ENCODE peak calls at places on chromosomes 13 and 19, in four cellular contexts. One of them, this sample, is unnamed.

GRCh38 chr13:20258963-20259288 is 26.8 kb upstream of the GJB6 start:
- DNase-seq in pancreas: no peak
- DNase-seq in AG09309: no peak
- DNase-seq in NB4: no peak
- DNase-seq in this sample: no peak

GRCh38 chr13:39855236-39855635 is 199.8 kb downstream of the COG6 start:
- DNase-seq in pancreas: no peak
- DNase-seq in AG09309: no peak
- DNase-seq in NB4: no peak
- DNase-seq in this sample: no peak

GRCh38 chr19:50330365-50331078 is 1.3 kb upstream of the KCNC3 start:
- DNase-seq in pancreas: peak
- DNase-seq in AG09309: no peak
- DNase-seq in NB4: peak
- DNase-seq in this sample: peak

GRCh38 chr19:6270076-6270745 is 9.6 kb downstream of the MLLT1 start:
- DNase-seq in pancreas: no peak
- DNase-seq in AG09309: no peak
- DNase-seq in NB4: no peak
- DNase-seq in this sample: no peak

GRCh38 chr19:39448271-39448670 is 2.9 kb downstream of the SUPT5H start:
- DNase-seq in pancreas: no peak
- DNase-seq in AG09309: no peak
- DNase-seq in NB4: peak
- DNase-seq in this sample: no peak

GRCh38 chr13:110327036-110327790 is 20.1 kb downstream of the COL4A2 start:
- DNase-seq in pancreas: no peak
- DNase-seq in AG09309: no peak
- DNase-seq in NB4: no peak
- DNase-seq in this sample: no peak

GRCh38 chr19:56987184-56987583 is 132.6 kb upstream of the USP29 start:
- DNase-seq in pancreas: no peak
- DNase-seq in AG09309: no peak
- DNase-seq in NB4: peak
- DNase-seq in this sample: no peak

GRCh38 chr19:50384685-50385535 is 763 bp downstream of the POLD1 start:
- DNase-seq in pancreas: no peak
- DNase-seq in AG09309: no peak
- DNase-seq in NB4: peak
- DNase-seq in this sample: no peak

GRCh38 chr13:99981115-99982020 is at the start of gene ZIC2:
- DNase-seq in pancreas: no peak
- DNase-seq in AG09309: no peak
- DNase-seq in NB4: peak
- DNase-seq in this sample: peak

GRCh38 chr19:18846862-18847515 is 15.2 kb downstream of the UPF1 start:
- DNase-seq in pancreas: peak
- DNase-seq in AG09309: peak
- DNase-seq in NB4: peak
- DNase-seq in this sample: no peak

GRCh38 chr13:51844862-51845573 is at the start of gene TMEM272:
- DNase-seq in pancreas: peak
- DNase-seq in AG09309: no peak
- DNase-seq in NB4: peak
- DNase-seq in this sample: no peak

DNA sequence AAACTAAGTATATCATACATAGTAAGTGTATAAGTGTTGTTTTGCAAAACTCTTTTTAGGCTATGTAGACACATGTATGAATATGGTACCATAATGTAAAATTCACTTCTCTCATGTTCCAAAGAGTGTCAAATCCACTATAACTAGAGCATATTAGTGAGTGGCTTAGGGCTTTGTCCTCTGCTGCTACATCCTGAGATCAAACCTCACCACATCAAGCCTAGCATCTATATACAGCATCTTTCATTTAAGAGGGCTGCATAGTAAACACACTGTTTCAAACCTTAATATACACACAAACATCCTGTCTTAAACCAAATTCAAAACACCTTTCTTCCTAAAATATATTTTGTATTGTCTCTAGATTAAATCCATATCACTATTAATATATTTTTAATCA is 38.6 kb downstream of the ELF1 start:
- DNase-seq in pancreas: no peak
- DNase-seq in AG09309: no peak
- DNase-seq in NB4: no peak
- DNase-seq in this sample: peak
- H3K4me3 ChIP-seq in pancreas: peak
- H3K4me3 ChIP-seq in AG09309: no peak
- H3K4me3 ChIP-seq in NB4: peak
- H3K4me3 ChIP-seq in this sample: no peak

GRCh38 chr19:16676101-16676798 is 15.3 kb downstream of the TMEM38A start:
- DNase-seq in pancreas: no peak
- DNase-seq in AG09309: no peak
- DNase-seq in NB4: no peak
- DNase-seq in this sample: no peak
- H3K4me3 ChIP-seq in pancreas: no peak
- H3K4me3 ChIP-seq in AG09309: no peak
- H3K4me3 ChIP-seq in NB4: no peak
- H3K4me3 ChIP-seq in this sample: no peak

DNA sequence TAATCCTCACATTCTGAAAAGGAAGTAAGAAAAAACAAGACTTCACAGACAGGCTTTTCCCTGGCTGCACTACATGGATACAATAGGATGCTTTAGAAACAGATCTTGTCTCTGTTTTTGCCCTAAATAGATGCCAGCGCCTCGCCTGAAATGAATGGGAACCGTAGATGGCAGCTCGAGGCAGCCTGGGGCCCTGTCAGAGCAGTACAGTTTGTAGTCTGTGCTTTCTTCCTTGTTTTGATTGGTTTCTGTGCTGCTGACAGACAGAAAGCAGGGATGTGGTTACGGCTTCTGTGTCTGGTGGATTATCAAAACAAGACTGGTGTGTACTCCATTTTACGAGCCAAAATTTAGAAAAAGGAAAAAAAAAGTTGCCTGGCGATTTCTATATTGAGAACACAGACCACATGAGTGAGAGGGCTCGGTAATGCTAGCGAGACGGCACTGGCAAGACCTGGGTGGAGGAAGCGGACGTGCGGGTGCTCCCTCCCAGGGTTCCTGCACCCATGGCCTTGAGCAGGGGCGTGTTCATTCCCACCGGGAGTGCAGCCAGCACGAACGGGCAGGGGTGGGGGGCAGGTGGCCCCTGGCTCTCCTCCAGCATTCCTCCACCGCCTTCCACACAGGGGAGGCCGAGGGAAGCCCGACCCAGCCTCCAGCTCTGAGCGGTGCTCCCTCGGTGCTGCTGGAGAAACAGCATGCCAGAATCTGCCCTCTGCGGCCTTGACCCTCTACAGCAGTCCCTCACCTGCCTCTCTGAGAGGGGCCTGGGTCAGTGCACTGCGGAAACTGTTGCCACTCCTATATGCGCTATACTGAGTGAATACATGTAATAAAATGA is 37.5 kb upstream of the C1QTNF9 start:
- DNase-seq in pancreas: peak
- DNase-seq in AG09309: peak
- DNase-seq in NB4: peak
- DNase-seq in this sample: peak
- H3K4me3 ChIP-seq in pancreas: peak
- H3K4me3 ChIP-seq in AG09309: peak
- H3K4me3 ChIP-seq in NB4: no peak
- H3K4me3 ChIP-seq in this sample: peak

GRCh38 chr19:46967578-46968018 is 52.0 kb upstream of the NPAS1 start:
- DNase-seq in pancreas: no peak
- DNase-seq in AG09309: no peak
- DNase-seq in NB4: no peak
- DNase-seq in this sample: peak
- H3K4me3 ChIP-seq in pancreas: no peak
- H3K4me3 ChIP-seq in AG09309: no peak
- H3K4me3 ChIP-seq in NB4: no peak
- H3K4me3 ChIP-seq in this sample: no peak

DNA sequence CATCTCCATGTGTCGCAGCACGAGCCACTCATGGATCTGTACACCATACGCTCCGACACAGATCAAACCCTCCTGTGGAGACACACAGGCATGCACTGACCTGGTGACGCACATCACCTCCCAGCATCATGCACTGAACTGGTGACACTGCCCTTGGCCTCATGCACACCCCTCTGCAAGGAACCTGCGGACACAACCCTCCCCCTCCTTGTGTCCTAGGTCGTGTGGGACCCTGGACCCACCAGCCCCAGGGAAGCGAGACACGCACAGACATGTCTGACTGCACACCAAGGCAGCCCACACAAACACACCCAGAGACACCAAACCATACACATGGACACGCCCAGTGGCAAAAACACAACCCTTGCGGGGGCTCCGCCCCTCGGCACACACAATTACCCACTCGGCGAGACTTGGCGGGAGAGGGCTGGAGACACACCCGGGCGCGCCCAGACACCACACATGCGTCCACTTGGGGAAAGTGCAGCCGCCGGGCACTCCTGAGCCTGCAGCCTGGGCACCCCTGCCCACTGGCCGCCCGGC is 2.0 kb upstream of the KCNN4 start:
- DNase-seq in pancreas: no peak
- DNase-seq in AG09309: no peak
- DNase-seq in NB4: no peak
- DNase-seq in this sample: no peak
- H3K4me3 ChIP-seq in pancreas: no peak
- H3K4me3 ChIP-seq in AG09309: no peak
- H3K4me3 ChIP-seq in NB4: no peak
- H3K4me3 ChIP-seq in this sample: no peak

GRCh38 chr13:44519642-44520041 is 56.5 kb downstream of the TSC22D1 start:
- DNase-seq in pancreas: no peak
- DNase-seq in AG09309: no peak
- DNase-seq in NB4: no peak
- DNase-seq in this sample: no peak

DNA sequence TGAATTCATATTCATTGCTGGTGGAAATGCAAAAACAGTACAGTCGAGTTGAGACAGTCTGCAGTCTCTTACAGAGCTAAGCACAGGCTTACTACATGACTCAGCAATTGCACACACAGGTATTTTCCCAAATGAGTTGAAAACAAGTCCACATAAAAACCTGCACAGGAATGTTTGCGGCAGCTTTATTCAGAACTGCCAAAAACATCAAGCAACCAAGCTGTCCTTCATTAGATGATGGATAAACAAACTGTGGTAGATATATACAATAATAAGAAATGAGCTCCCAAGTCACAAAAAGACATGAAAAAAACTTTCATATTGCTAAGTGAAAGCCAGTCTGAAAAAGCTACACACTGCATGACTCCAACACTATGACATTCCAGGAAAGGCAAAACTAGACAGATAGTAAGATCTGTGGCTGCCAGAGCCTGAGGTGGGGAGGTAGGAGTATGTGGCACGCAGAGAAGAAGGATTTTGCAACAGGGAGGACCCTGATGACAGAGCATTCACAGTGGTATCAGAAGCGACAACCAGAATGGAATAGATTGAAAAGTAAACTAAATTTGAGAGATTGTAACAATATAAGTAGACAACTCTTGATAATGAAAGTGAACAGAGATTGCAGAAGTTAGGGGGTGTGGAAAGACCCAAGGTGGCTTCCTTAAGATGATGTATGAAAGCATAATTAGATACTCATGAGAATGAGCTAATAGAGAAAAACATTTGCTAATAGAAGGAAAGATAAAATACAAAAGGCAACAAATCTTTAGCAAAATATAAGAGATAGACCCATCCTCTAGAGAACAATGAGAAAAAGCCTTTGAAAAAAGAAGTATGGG is 52.7 kb downstream of the TSC22D1 start:
- DNase-seq in pancreas: peak
- DNase-seq in AG09309: peak
- DNase-seq in NB4: no peak
- DNase-seq in this sample: no peak
- H3K4me3 ChIP-seq in pancreas: peak
- H3K4me3 ChIP-seq in AG09309: no peak
- H3K4me3 ChIP-seq in NB4: no peak
- H3K4me3 ChIP-seq in this sample: no peak

GRCh38 chr19:31350693-31351211 is 1.5 kb upstream of the TSHZ3 start:
- DNase-seq in pancreas: peak
- DNase-seq in AG09309: no peak
- DNase-seq in NB4: peak
- DNase-seq in this sample: no peak

GRCh38 chr19:31348416-31349159 is 648 bp downstream of the TSHZ3 start:
- DNase-seq in pancreas: no peak
- DNase-seq in AG09309: no peak
- DNase-seq in NB4: no peak
- DNase-seq in this sample: no peak

GRCh38 chr19:31350033-31350692 is 927 bp upstream of the TSHZ3 start:
- DNase-seq in pancreas: no peak
- DNase-seq in AG09309: no peak
- DNase-seq in NB4: no peak
- DNase-seq in this sample: no peak

GRCh38 chr19:31347828-31348314 is 1.4 kb downstream of the TSHZ3 start:
- DNase-seq in pancreas: no peak
- DNase-seq in AG09309: no peak
- DNase-seq in NB4: no peak
- DNase-seq in this sample: no peak

DNA sequence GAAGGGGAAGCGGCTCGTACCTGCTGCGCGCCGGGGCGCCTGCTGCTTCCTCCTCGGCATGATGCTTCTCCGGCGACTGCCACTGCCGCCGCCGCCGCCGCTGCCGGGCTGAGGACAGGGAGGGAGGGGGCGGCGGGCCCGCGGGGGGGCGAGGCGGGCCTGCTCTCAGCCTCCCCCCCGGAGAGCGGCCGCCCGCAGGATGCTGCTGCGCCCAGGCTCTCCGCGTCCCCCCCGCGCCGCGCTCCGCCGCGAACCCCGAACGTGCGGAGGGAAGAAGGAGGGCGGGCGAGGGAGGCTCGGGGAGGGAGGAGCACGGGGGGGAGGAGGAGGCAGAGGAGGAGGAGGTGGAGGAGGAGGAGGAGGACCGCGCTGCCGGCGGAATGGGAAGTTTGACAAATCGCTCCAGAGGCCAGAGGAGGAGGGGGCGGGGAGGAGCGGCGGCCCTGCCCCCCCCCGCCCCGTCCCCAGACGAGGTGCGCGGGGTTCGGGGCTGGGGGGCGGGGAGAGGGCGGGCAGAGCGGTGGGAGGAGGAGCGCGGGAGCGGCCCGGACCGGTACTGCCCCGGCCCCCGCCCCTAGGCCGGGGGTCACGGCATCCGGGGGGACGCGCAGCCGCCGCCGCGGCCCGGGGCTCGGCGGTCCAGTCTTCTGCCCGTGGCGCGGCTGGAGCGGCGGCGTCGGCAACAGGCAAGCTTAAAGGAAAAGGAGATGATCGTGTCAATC is at the start of gene TSHZ3:
- DNase-seq in pancreas: peak
- DNase-seq in AG09309: peak
- DNase-seq in NB4: peak
- DNase-seq in this sample: peak
- H3K4me3 ChIP-seq in pancreas: peak
- H3K4me3 ChIP-seq in AG09309: peak
- H3K4me3 ChIP-seq in NB4: no peak
- H3K4me3 ChIP-seq in this sample: peak

GRCh38 chr19:11195681-11196080 is 1.7 kb downstream of the KANK2 start:
- DNase-seq in pancreas: no peak
- DNase-seq in AG09309: no peak
- DNase-seq in NB4: no peak
- DNase-seq in this sample: no peak
- H3K4me3 ChIP-seq in pancreas: peak
- H3K4me3 ChIP-seq in AG09309: peak
- H3K4me3 ChIP-seq in NB4: no peak
- H3K4me3 ChIP-seq in this sample: no peak